ENCODE peak calls at places on chromosome 9, in four cellular contexts. T is HAP-1, C is occipital lobe, J is NAMALWA. E is an unnamed sample.

GRCh38 chr9:120982851-120983250 is 56.3 kb upstream of the TRAF1 start:
- DNase-seq in T (no peak), C (no peak), J (no peak), E (no peak)

GRCh38 chr9:33988219-33988890 is 60.3 kb downstream of the UBAP2 start:
- DNase-seq in T (no peak), C (no peak), J (no peak), E (no peak)

GRCh38 chr9:133763272-133764183 is 25.4 kb upstream of the SARDH start:
- DNase-seq in T (no peak), C (no peak), J (no peak), E (no peak)

GRCh38 chr9:31847963-31848362 is 536.5 kb upstream of the ACO1 start:
- DNase-seq in T (no peak), C (no peak), J (no peak), E (no peak)

GRCh38 chr9:134607971-134608370 is 33.6 kb upstream of the COL5A1 start:
- DNase-seq in T (no peak), C (no peak), J (no peak), E (no peak)

GRCh38 chr9:4145482-4145881 is 154.4 kb downstream of the GLIS3 start:
- DNase-seq in T (no peak), C (no peak), J (no peak), E (no peak)

GRCh38 chr9:87383341-87384150 is 114.1 kb upstream of the DAPK1 start:
- DNase-seq in T (no peak), C (no peak), J (no peak), E (no peak)

GRCh38 chr9:127637322-127637847 is 25.3 kb downstream of the STXBP1 start:
- DNase-seq in T (no peak), C (no peak), J (no peak), E (no peak)

GRCh38 chr9:122816163-122816867 is 12.1 kb downstream of the PDCL start:
- DNase-seq in T (no peak), C (no peak), J (no peak), E (no peak)

GRCh38 chr9:132054024-132054423 is 25.6 kb downstream of the MED27 start:
- DNase-seq in T (no peak), C (no peak), J (no peak), E (no peak)

GRCh38 chr9:89810434-89810833 is 205.6 kb downstream of the GADD45G start:
- DNase-seq in T (no peak), C (no peak), J (no peak), E (no peak)

GRCh38 chr9:134329886-134330285 is 3.6 kb downstream of the RXRA start:
- DNase-seq in T (no peak), C (no peak), J (no peak), E (no peak)

GRCh38 chr9:83013867-83014605 is 48.9 kb downstream of the RASEF start:
- DNase-seq in T (no peak), C (no peak), J (no peak), E (no peak)

GRCh38 chr9:93668261-93668871 is 92.0 kb downstream of the PHF2 start:
- DNase-seq in T (no peak), C (no peak), J (no peak), E (no peak)

GRCh38 chr9:110069326-110070248 is 138.4 kb downstream of the C9orf152 start:
- DNase-seq in T (no peak), C (no peak), J (no peak), E (no peak)

GRCh38 chr9:110309661-110310060 is 28.0 kb downstream of the TXNDC8 start:
- DNase-seq in T (no peak), C (no peak), J (no peak), E (no peak)

GRCh38 chr9:128146591-128147120 is 2.6 kb upstream of the LCN2 start:
- DNase-seq in T (no peak), C (no peak), J (no peak), E (no peak)

GRCh38 chr9:7906783-7907182 is 107.2 kb upstream of the DMAC1 start:
- DNase-seq in T (no peak), C (no peak), J (no peak), E (no peak)

GRCh38 chr9:16335788-16336580 is 534.5 kb downstream of the BNC2 start:
- DNase-seq in T (no peak), C (no peak), J (no peak), E (no peak)

GRCh38 chr9:137771580-137771979 is 106.0 kb upstream of the CACNA1B start:
- DNase-seq in T (no peak), C (no peak), J (no peak), E (no peak)

GRCh38 chr9:13917534-13917933 is 396.4 kb downstream of the NFIB start:
- DNase-seq in T (no peak), C (no peak), J (no peak), E (no peak)

E was measured in neuronal stem cell.